ENCODE peak calls at places on chromosomes 11 and 22, in ten cellular contexts. H is GM23338, K is fibroblast of villous mesenchyme, O is colonic mucosa, R is astrocyte of the spinal cord, I is keratinocyte, Q is spleen, M is AG09309, N is right lobe of liver, U is MM.1S. T is an unnamed sample.

GRCh38 chr11:76694664-76695063 is 24.1 kb upstream of the LRRC32 start:
- DNase-seq in R (peak), O (no peak), U (no peak), N (no peak), Q (no peak), I (no peak), M (peak), K (peak), H (no peak), T (peak)

GRCh38 chr22:49956914-49957825 is 3.4 kb upstream of the PIM3 start:
- DNase-seq in R (no peak), H (no peak), K (no peak), N (peak), Q (peak), U (peak), I (no peak), O (no peak), M (no peak), T (no peak)

GRCh38 chr11:134124660-134125451 is 56.0 kb downstream of the JAM3 start:
- DNase-seq in O (no peak), U (peak), K (peak), H (peak), I (no peak), R (peak), M (no peak), Q (peak), N (peak), T (peak)

GRCh38 chr22:50306753-50307749 is at the start of gene PLXNB2:
- DNase-seq in O (peak), U (peak), R (peak), K (peak), N (peak), I (no peak), M (no peak), Q (no peak), H (peak), T (peak)

GRCh38 chr11:113581713-113582112 is 106.5 kb upstream of the DRD2 start:
- DNase-seq in U (no peak), K (no peak), M (no peak), H (no peak), I (no peak), O (no peak), Q (no peak), N (no peak), R (no peak), T (no peak)

GRCh38 chr11:80136991-80137390 is 696.2 kb upstream of the TENM4 start:
- DNase-seq in K (no peak), R (peak), I (no peak), Q (no peak), O (no peak), H (no peak), N (no peak), U (no peak), M (no peak), T (no peak)

GRCh38 chr11:28104984-28105383 is 3.0 kb downstream of the KIF18A start:
- DNase-seq in N (no peak), U (no peak), R (no peak), I (no peak), K (no peak), M (no peak), Q (no peak), H (no peak), O (no peak), T (no peak)

GRCh38 chr11:128054323-128054910 is 532.9 kb downstream of the ETS1 start:
- DNase-seq in O (no peak), N (no peak), R (peak), Q (no peak), K (no peak), I (no peak), U (peak), H (no peak), M (no peak), T (peak)

GRCh38 chr11:121237686-121238658 is 54.6 kb upstream of the SC5D start:
- DNase-seq in O (no peak), U (no peak), I (no peak), K (peak), Q (no peak), N (no peak), H (no peak), M (peak), R (peak), T (peak)

GRCh38 chr11:77596626-77597025 is 6.9 kb downstream of the AQP11 start:
- DNase-seq in K (peak), Q (no peak), N (no peak), H (no peak), O (no peak), R (peak), U (no peak), I (no peak), M (peak), T (peak)

GRCh38 chr22:27512283-27512761 is 289.2 kb downstream of the MN1 start:
- DNase-seq in U (no peak), I (peak), N (no peak), O (peak), K (peak), Q (no peak), H (no peak), R (peak), M (peak), T (peak)

GRCh38 chr22:33076368-33076767 is 18.2 kb upstream of the SYN3 start:
- DNase-seq in K (peak), O (no peak), M (no peak), R (peak), H (peak), Q (no peak), N (no peak), I (no peak), U (no peak), T (peak)

GRCh38 chr11:64359712-64360402 is 895 bp downstream of the RPS6KA4 start:
- DNase-seq in N (no peak), O (no peak), Q (no peak), R (no peak), K (no peak), I (no peak), M (no peak), H (peak), U (no peak), T (no peak)

GRCh38 chr11:79119491-79120284 is 321.1 kb downstream of the TENM4 start:
- DNase-seq in N (no peak), R (no peak), O (no peak), M (no peak), I (no peak), K (no peak), U (no peak), Q (no peak), H (no peak), T (no peak)

GRCh38 chr22:45202333-45203149 is 38.2 kb downstream of the KIAA0930 start:
- DNase-seq in Q (peak), O (no peak), H (no peak), K (peak), R (no peak), U (no peak), N (no peak), M (no peak), I (no peak), T (peak)

GRCh38 chr11:15195454-15196200 is 80.9 kb downstream of the INSC start:
- DNase-seq in M (no peak), N (peak), I (no peak), H (no peak), Q (no peak), O (peak), R (no peak), K (no peak), U (no peak), T (no peak)

GRCh38 chr11:45082744-45083543 is 63.5 kb upstream of the PRDM11 start:
- DNase-seq in N (no peak), U (no peak), Q (peak), M (no peak), I (no peak), R (no peak), O (no peak), H (peak), K (no peak), T (no peak)

GRCh38 chr22:35900483-35901168 is 128.0 kb downstream of the RBFOX2 start:
- DNase-seq in Q (no peak), N (no peak), I (peak), O (no peak), U (no peak), H (peak), K (peak), R (peak), M (no peak), T (peak)

GRCh38 chr22:42608481-42609361 is 6.0 kb downstream of the POLDIP3 start:
- DNase-seq in M (no peak), I (no peak), H (no peak), O (no peak), U (no peak), K (peak), Q (no peak), R (peak), N (no peak), T (peak)

GRCh38 chr11:103870821-103871309 is 165.6 kb upstream of the DDI1 start:
- DNase-seq in M (no peak), R (no peak), O (peak), N (no peak), K (peak), H (no peak), U (no peak), I (no peak), Q (no peak), T (peak)

GRCh38 chr11:23502389-23502788 is 642.1 kb upstream of the CCDC179 start:
- DNase-seq in Q (no peak), K (no peak), U (no peak), N (no peak), H (no peak), O (no peak), R (no peak), M (no peak), I (no peak), T (no peak)

GRCh38 chr11:34345012-34345804 is 12.6 kb downstream of the ABTB2 start:
- DNase-seq in M (peak), H (no peak), R (peak), N (peak), K (peak), U (no peak), O (peak), I (no peak), Q (no peak), T (peak)

GRCh38 chr22:40289991-40290459 is 56.3 kb upstream of the ADSL start:
- DNase-seq in H (no peak), O (no peak), R (peak), U (no peak), K (no peak), N (no peak), M (no peak), I (no peak), Q (peak), T (no peak)

GRCh38 chr11:69101100-69101791 is 52.5 kb downstream of the TPCN2 start:
- DNase-seq in M (no peak), N (peak), H (peak), U (peak), Q (peak), O (peak), R (peak), K (peak), I (no peak), T (peak)

GRCh38 chr11:14001597-14001996 is 39.1 kb downstream of the SPON1 start:
- DNase-seq in O (no peak), R (no peak), Q (no peak), M (no peak), H (no peak), U (no peak), I (no peak), K (no peak), N (no peak), T (no peak)

GRCh38 chr22:42937164-42937854 is 77.6 kb downstream of the PACSIN2 start:
- DNase-seq in O (peak), K (peak), H (no peak), N (no peak), M (peak), I (no peak), R (peak), U (peak), Q (peak), T (peak)

GRCh38 chr11:134634897-134635831 is 223.1 kb upstream of the B3GAT1 start:
- DNase-seq in R (no peak), N (no peak), H (peak), M (no peak), Q (peak), I (no peak), O (no peak), K (no peak), U (no peak), T (no peak)

GRCh38 chr11:10072142-10072541 is 221.9 kb downstream of the SBF2 start:
- DNase-seq in N (no peak), K (peak), U (no peak), Q (no peak), I (no peak), H (no peak), O (no peak), M (no peak), R (peak), T (peak)

GRCh38 chr11:117180020-117180419 is 1.5 kb downstream of the SIDT2 start:
- DNase-seq in H (no peak), K (peak), R (no peak), M (no peak), U (no peak), I (no peak), Q (no peak), O (no peak), N (peak), T (no peak)

GRCh38 chr11:36609383-36609782 is 11.3 kb upstream of the RAG2 start:
- DNase-seq in R (no peak), N (no peak), M (no peak), U (no peak), O (no peak), H (no peak), I (no peak), Q (no peak), K (no peak), T (no peak)

GRCh38 chr11:80412604-80413003 is 971.8 kb upstream of the TENM4 start:
- DNase-seq in U (no peak), N (no peak), H (no peak), K (no peak), O (no peak), Q (no peak), M (no peak), I (no peak), R (no peak), T (no peak)

GRCh38 chr11:3231851-3232744 is at the start of gene MRGPRE:
- DNase-seq in K (peak), N (peak), Q (peak), H (peak), M (no peak), U (peak), R (no peak), I (no peak), O (no peak), T (peak)

GRCh38 chr22:28903080-28903479 is 19.7 kb downstream of the ZNRF3 start:
- DNase-seq in R (no peak), N (no peak), Q (no peak), I (no peak), K (no peak), H (no peak), O (peak), M (no peak), U (no peak), T (no peak)

GRCh38 chr22:29093501-29093921 is 20.7 kb downstream of the KREMEN1 start:
- DNase-seq in U (no peak), N (no peak), Q (no peak), M (no peak), K (peak), I (no peak), R (peak), H (no peak), O (no peak), T (peak)

GRCh38 chr11:63763506-63764200 is 4.9 kb downstream of the ZFTA start:
- DNase-seq in Q (no peak), K (no peak), H (peak), I (no peak), N (peak), M (no peak), O (peak), R (peak), U (no peak), T (peak)

DNA sequence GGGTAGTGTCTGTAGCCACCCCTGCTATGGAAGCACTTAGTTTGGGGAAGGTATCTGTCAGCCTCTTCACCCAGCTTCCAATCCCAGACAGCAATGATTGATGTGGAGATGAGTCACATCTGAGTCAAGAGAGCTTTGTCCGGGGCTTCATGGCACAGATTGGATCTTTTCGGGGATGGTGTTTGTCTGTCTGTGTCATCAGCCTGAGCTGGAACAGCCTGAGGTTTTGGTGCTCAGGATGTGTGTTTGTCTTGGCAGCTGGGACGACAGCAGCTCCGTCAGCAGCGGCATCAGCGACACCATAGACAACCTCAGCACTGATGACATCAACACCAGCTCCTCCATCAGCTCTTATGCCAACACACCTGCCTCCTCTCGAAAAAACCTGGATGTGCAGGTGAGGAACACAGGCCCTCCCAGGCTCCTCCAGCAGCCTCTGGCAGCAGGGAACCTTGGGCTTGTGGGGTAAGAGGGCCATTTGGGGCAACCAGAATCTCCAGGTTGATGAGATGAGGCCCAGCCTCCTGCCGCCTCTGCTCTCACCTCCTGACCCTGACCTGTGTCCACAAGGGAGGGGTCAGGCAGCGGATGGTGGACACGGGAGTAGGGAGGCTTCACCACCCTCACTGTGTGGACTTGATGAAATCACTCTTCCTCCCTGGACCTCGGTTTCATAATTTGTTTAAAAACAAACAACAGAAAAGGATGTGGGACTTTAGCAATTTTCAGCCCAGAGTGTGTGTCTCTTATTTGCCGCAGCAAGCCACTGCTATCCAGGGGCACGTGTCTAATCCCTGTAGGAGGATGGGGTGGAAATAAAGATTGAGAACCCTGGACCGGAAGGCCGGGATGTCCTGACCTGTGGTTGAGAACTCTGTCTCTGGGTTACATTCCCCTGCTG is 124.3 kb downstream of the DBX1 start:
- DNase-seq in Q (no peak), O (no peak), M (peak), H (no peak), N (peak), U (no peak), R (peak), I (peak), K (peak), T (peak)
- H3K4me3 ChIP-seq in Q (no peak), O (no peak), M (no peak), H (no peak), N (no peak), U (no peak), R (no peak), I (no peak), K (no peak), T (no peak)

DNA sequence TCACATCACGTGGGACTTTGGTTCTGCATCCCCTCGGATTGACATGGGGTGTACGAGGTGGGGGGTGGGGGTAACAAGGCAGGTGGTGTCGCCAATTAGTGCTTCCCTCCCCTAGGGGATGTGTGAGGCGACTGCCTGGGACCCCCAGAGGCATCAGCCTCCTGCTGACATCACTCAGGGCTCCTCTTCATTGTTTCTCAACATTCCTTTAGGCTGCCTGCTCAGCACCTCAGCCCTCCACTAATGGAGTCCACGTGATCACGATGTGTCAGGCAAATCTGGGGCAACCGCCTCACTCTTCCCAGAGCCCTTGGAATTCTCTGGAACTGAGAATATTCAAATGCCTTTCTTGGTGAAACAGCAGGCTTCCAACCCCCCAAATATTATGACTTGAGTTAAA is 170.0 kb upstream of the CADM1 start:
- DNase-seq in Q (no peak), I (no peak), K (no peak), U (no peak), M (peak), O (no peak), R (no peak), H (peak), N (no peak), T (no peak)
- TF ChIP-seq CTCF in Q (no peak), I (no peak), K (no peak), U (no peak), M (no peak), O (no peak), R (no peak), H (no peak), N (no peak), T (no peak)

GRCh38 chr11:119365071-119365591 is 16.4 kb downstream of the USP2 start:
- DNase-seq in R (no peak), I (no peak), H (no peak), O (no peak), U (no peak), M (no peak), N (no peak), Q (peak), K (no peak), T (peak)

GRCh38 chr11:119363874-119364590 is 17.5 kb downstream of the USP2 start:
- DNase-seq in O (peak), R (no peak), K (peak), N (peak), M (no peak), I (no peak), U (no peak), Q (peak), H (peak), T (no peak)

GRCh38 chr11:119362741-119363080 is 16.2 kb upstream of the MFRP start:
- DNase-seq in O (no peak), H (no peak), U (no peak), I (no peak), K (no peak), R (no peak), N (no peak), M (no peak), Q (peak), T (no peak)

GRCh38 chr11:119361961-119362725 is 15.6 kb upstream of the MFRP start:
- DNase-seq in N (no peak), R (no peak), O (no peak), U (no peak), I (no peak), H (no peak), Q (peak), M (no peak), K (no peak), T (no peak)

DNA sequence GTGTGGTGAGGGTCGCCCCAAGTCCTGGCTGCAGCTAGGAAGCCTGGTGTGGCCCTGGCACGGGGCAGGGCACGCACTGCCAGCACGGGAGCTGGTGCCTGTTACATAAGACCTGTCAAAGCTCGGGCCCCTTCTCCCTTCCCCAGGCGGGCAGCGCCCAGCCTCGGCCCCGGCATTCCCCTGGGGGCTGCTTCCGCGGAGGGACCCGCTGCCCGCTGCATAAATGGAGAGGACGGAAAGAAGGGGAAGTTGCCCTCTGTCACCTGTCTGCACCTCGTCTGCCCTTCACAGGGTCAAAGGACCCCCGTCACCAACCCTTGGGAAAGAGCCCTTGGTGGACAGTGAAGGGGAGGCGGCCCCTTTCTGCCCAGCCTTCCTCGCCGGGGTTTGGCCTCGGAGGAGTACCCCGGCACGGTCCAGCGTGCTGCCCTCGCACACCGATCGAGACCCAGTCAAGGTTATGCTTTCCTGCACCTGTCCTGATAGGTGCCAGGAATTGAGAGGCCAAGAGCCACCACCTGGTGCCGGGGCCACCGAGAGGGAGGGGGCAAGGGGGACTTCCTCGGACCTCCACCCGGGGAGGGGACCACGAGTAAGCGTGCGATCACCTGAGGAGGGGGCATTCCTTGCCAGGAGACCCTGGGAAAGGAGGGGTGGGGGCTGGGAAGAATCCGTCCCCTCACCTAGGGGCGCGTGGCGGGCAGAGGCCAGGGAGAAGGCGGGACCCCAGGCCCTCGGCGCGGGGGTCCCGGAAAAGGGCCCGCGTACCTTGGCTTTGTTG is 16.8 kb upstream of the MFRP start:
- DNase-seq in N (peak), O (no peak), H (peak), K (no peak), M (no peak), I (no peak), U (no peak), Q (peak), R (no peak), T (no peak)
- H3K4me3 ChIP-seq in N (peak), O (peak), H (peak), K (peak), M (no peak), I (no peak), U (no peak), Q (peak), R (no peak), T (no peak)

DNA sequence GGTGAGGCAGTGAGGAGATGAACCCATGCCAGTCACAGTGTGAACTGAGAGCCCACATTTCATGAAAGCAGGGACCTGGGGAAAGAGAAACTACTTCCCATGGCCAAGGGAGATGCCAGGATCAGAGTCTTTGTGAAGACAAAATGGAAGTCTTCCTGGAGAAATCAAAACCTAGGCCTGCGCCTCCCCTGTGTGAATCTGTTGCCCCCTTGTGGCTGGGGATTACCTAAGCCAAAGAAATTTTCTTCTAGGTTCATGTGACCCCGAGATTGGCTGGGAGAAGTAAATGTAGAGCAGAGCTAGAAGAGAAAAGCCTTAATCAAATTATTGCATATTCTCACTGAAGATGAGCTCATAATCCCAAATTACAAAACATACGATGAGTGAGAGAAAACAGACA is 1075.3 kb downstream of the TBC1D22A start:
- DNase-seq in H (peak), R (no peak), I (no peak), U (peak), Q (no peak), K (peak), N (no peak), O (no peak), M (no peak), T (peak)
- TF ChIP-seq CTCF in H (peak), R (peak), I (peak), U (peak), Q (no peak), K (peak), N (peak), O (peak), M (peak), T (peak)